ENCODE peak calls at places on chromosomes 2 and 18, in four cellular contexts. P is aorta, M is kidney, K is SK-N-SH. Q is an unnamed sample.

GRCh38 chr2:129819855-129820254 is 159.6 kb upstream of the RAB6C start:
- DNase-seq in P (no peak), M (no peak), K (no peak), Q (no peak)

GRCh38 chr2:86368181-86368824 is 30.9 kb upstream of the REEP1 start:
- DNase-seq in P (no peak), M (no peak), K (peak), Q (peak)

GRCh38 chr18:10936211-10937053 is 212.9 kb downstream of the PIEZO2 start:
- DNase-seq in P (no peak), M (no peak), K (no peak), Q (no peak)

GRCh38 chr2:235106874-235107639 is 155.2 kb downstream of the SH3BP4 start:
- DNase-seq in P (no peak), M (no peak), K (peak), Q (peak)

GRCh38 chr2:183112575-183112974 is 11.7 kb upstream of the NUP35 start:
- DNase-seq in P (no peak), M (no peak), K (no peak), Q (no peak)

GRCh38 chr2:3718679-3719078 is 15.3 kb downstream of the DCDC2C start:
- DNase-seq in P (no peak), M (no peak), K (no peak), Q (no peak)

GRCh38 chr2:25763575-25763974 is 90.2 kb upstream of the DTNB start:
- DNase-seq in P (no peak), M (no peak), K (no peak), Q (no peak)

GRCh38 chr2:239498981-239499633 is 98.3 kb upstream of the HDAC4 start:
- DNase-seq in P (peak), M (peak), K (no peak), Q (no peak)

GRCh38 chr2:175837046-175837445 is 165.0 kb downstream of the LNPK start:
- DNase-seq in P (no peak), M (no peak), K (no peak), Q (no peak)

GRCh38 chr2:70707706-70708105 is 60.3 kb downstream of the ADD2 start:
- DNase-seq in P (no peak), M (no peak), K (no peak), Q (no peak)

GRCh38 chr2:73982140-73982617 is 2.5 kb upstream of the TET3 start:
- DNase-seq in P (no peak), M (no peak), K (no peak), Q (no peak)

GRCh38 chr2:77479895-77480294 is 42.3 kb downstream of the LRRTM4 start:
- DNase-seq in P (no peak), M (no peak), K (peak), Q (no peak)

DNA sequence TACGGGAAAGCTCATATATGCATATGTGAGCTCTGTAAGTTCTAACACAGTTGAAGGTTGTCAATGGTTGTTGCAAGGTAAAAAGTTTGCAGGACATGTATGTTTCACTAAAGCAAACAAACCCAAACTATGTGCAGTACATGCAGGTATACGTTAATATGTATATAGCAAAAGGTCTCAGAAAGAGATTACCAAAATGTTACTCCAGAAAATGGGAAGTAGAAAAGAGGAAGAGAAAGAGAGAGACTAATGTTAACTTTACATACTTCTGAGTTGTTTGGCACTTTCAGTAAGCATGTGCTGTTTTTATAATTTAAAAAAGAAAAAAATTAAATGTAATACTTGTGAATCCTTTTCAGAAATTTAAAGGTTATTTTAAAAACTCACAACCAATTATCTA is 32.8 kb upstream of the PEX13 start:
- DNase-seq in P (no peak), M (no peak), K (no peak), Q (no peak)
- H3K27ac ChIP-seq in P (no peak), M (no peak), K (no peak), Q (no peak)

GRCh38 chr2:190062617-190063016 is at the start of gene MSTN:
- DNase-seq in P (no peak), M (no peak), K (no peak), Q (no peak)
- H3K4me3 ChIP-seq in P (no peak), M (no peak), K (no peak), Q (no peak)

DNA sequence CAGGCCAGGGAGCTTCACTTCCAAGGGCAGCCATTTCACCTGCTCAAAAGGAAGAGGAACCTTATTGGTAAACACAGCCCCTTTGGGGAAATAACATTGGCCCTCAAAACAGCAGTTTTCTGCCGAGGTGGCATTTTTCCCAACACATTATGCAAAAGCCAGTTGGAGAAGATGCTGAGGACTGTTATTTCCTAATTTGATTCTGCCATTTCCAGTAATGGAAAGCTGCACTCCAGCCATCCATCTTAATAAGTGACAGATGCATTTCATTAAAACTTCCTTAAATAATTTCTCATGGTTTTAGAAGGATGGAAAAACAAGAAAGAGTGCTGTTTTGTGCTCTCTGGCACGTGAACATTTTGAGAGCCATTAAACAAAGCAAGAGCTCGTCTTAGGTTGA is 55.9 kb upstream of the ALK start:
- DNase-seq in P (no peak), M (no peak), K (peak), Q (no peak)
- H3K27ac ChIP-seq in P (no peak), M (no peak), K (peak), Q (no peak)

GRCh38 chr2:177753682-177754475 is 318.7 kb downstream of the PDE11A start:
- DNase-seq in P (peak), M (peak), K (peak), Q (peak)

GRCh38 chr2:177754476-177754873 is 318.1 kb downstream of the PDE11A start:
- DNase-seq in P (no peak), M (no peak), K (peak), Q (no peak)

GRCh38 chr2:177759443-177759842 is 313.1 kb downstream of the PDE11A start:
- DNase-seq in P (no peak), M (no peak), K (no peak), Q (no peak)

GRCh38 chr2:177756346-177756745 is 316.2 kb downstream of the PDE11A start:
- DNase-seq in P (no peak), M (no peak), K (no peak), Q (no peak)

GRCh38 chr2:177758591-177759371 is 313.8 kb downstream of the PDE11A start:
- DNase-seq in P (no peak), M (no peak), K (peak), Q (no peak)
- H3K4me3 ChIP-seq in P (no peak), M (no peak), K (peak), Q (no peak)

DNA sequence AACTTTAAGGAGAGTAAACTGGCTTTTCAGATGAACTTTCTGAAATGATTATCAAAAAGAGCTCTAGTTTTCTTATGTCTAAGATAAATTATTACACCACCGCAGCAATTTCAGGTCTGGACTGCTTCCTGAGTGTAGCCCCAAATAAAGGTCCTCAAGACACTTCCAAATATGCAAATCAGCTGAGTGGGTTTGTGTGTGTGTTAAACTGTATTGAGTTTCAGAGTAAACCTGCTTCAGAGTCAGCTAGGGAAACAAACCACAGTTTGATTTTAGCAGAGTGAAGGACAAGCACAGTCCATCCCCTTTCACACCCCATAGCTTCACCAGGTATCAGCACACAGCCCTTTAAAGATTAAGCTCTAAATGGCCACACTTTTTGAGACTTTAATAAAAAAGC is 168.7 kb downstream of the NRXN1 start:
- DNase-seq in P (no peak), M (no peak), K (no peak), Q (no peak)
- H3K27ac ChIP-seq in P (no peak), M (no peak), K (no peak), Q (no peak)

DNA sequence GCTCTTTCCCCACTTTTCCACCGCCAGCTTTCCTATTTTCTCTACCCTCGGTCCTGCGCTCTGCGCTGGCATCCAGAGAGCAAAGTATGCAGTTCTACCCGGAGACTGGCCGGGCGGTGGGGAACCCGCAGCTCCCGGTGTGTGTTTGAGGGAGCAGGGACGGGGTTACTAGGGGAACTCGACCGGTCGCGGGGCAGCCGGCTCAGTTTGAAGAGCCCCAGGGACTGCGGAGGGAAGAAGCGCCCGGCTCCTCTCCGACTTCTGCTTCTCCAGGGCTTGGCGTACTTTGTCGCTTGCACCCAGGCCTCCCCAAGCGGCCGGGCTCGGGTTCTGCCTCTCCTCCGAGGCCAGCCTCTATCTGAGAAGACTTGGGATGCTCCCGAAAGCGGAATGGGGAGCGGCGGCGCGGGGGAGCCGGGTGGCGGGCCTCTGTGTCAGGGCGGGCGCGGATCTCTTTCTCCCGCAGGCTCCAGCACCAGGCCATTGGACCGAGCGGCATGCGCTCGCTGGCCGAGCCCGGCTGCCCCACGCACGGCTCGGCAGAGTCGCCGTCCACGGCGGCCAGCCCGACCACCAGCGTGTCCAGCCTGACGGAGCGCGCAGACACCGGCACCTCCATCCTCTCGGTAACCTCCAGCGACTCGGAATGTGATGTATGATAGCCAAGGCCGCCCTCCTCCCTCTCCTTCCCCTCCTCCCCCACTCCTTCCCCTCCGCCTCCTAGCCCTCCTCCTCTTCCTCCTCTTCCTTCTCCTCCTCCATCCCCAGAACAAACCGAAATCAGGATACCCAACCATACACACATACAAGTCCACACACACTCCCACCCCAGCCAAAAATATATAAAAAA is 2.8 kb downstream of the SIX3 start:
- DNase-seq in P (no peak), M (no peak), K (peak), Q (no peak)
- H3K4me3 ChIP-seq in P (no peak), M (no peak), K (peak), Q (no peak)

GRCh38 chr2:148742373-148742772 is 97.8 kb downstream of the EPC2 start:
- DNase-seq in P (no peak), M (no peak), K (no peak), Q (no peak)
- H3K27ac ChIP-seq in P (no peak), M (no peak), K (no peak), Q (no peak)

GRCh38 chr2:7023542-7023941 is 106.3 kb downstream of the RNF144A start:
- DNase-seq in P (no peak), M (no peak), K (no peak), Q (no peak)

GRCh38 chr2:7024261-7024660 is 107.0 kb downstream of the RNF144A start:
- DNase-seq in P (no peak), M (no peak), K (no peak), Q (no peak)

GRCh38 chr2:7022486-7022885 is 105.3 kb downstream of the RNF144A start:
- DNase-seq in P (no peak), M (no peak), K (no peak), Q (no peak)

GRCh38 chr2:7020939-7021470 is 103.8 kb downstream of the RNF144A start:
- DNase-seq in P (no peak), M (peak), K (no peak), Q (no peak)

GRCh38 chr2:7022956-7023467 is 105.8 kb downstream of the RNF144A start:
- DNase-seq in P (no peak), M (no peak), K (no peak), Q (no peak)
- H3K4me3 ChIP-seq in P (no peak), M (no peak), K (no peak), Q (no peak)

GRCh38 chr18:48577478-48578190 is 38.8 kb downstream of the CTIF start:
- DNase-seq in P (peak), M (peak), K (no peak), Q (no peak)

GRCh38 chr18:48574667-48575300 is 36.0 kb downstream of the CTIF start:
- DNase-seq in P (peak), M (peak), K (no peak), Q (no peak)

GRCh38 chr18:48575301-48575657 is 36.4 kb downstream of the CTIF start:
- DNase-seq in P (no peak), M (no peak), K (peak), Q (no peak)

GRCh38 chr18:48576454-48576766 is 37.6 kb downstream of the CTIF start:
- DNase-seq in P (peak), M (no peak), K (no peak), Q (no peak)

DNA sequence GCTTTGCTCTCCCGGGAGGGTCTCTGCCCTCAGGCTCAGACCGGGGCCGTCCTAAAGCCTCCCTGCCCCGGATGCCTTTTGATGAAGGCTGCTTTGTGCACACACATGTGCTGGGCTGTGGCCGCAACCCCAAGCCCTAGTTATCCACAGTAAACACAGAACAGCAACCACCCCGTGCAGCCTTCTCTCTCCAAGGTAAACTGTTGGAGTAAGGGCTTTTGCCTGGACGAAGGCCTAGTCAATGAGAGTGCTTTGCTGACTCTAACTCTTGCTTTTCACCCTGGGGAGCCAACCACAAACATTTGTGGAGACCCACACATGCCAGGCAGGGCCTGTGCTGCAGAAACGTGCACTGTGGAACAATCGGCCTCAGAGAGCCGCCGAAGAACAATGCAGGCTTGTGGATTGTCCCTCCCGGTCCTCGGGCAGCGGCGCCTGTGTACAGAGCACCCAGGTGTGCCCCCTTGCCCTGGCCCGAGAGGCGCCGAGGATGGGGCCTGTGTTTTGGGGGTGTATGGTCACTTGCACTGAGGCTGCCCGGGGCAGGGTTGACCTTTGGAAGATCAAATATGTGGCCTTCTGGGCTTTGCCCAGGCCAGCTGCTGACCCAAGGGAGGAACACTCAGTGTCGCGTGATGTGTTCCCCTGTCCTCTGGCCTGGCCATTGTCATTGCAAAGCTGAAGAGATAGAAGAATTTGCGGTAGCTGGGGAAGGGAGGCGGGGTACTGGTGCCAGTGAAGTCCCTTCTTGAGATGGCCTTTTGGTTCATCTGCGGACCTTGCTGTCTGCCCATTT is 37.0 kb downstream of the CTIF start:
- DNase-seq in P (peak), M (peak), K (no peak), Q (no peak)
- H3K27ac ChIP-seq in P (no peak), M (no peak), K (peak), Q (no peak)

DNA sequence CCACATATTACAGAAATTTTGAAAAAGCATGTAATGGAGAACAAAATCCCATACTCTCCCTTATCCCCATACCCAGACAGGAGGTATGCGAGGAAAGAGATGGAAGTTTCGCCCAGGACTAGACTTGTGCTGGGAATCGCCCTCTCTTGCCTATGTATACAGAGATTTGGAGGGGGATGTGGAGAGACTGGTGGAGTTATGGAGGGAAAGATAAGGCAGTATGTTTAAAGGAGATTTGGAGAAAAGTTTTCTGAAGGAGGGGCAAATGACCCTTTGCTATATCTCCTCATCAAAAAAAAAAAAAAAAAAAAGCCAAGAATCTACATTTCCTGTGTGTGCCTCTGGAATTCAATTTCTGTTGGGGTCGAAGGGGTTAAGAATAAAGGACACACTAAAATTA is 75.3 kb downstream of the MERTK start:
- DNase-seq in P (no peak), M (no peak), K (no peak), Q (no peak)
- H3K4me3 ChIP-seq in P (no peak), M (no peak), K (no peak), Q (no peak)

Q was measured in naive thymus-derived CD4-positive, alpha-beta T cell.